ENCODE peak calls at places on chromosomes 6 and 20, in seven cellular contexts. N is thyroid gland, B is hepatocyte, A is A673, L is ascending aorta, S is HCT116, K is PC-9. R is an unnamed sample. For H3K27me3, the result is how much of the 10 kb centered on the place peaks cover.

GRCh38 chr6:159252955-159253508 is 83.8 kb downstream of the FNDC1 start:
- DNase-seq in N (peak), B (peak), A (peak), L (no peak), S (peak), K (no peak), R (no peak)

GRCh38 chr20:7470912-7471311 is 469.3 kb downstream of the HAO1 start:
- DNase-seq in N (no peak), B (no peak), A (no peak), L (no peak), S (no peak), K (no peak), R (no peak)

GRCh38 chr6:170180671-170181337 is 110.1 kb downstream of the DLL1 start:
- DNase-seq in N (no peak), B (no peak), A (no peak), L (no peak), S (no peak), K (no peak), R (no peak)

GRCh38 chr6:45187841-45188240 is 140.3 kb upstream of the RUNX2 start:
- DNase-seq in N (no peak), B (no peak), A (no peak), L (no peak), S (no peak), K (no peak), R (no peak)

GRCh38 chr6:84197708-84198107 is 29.7 kb downstream of the CEP162 start:
- DNase-seq in N (no peak), B (no peak), A (no peak), L (no peak), S (no peak), K (no peak), R (no peak)

GRCh38 chr20:50957798-50958732 is at the start of gene DPM1:
- DNase-seq in N (peak), B (peak), A (peak), L (peak), S (no peak), K (peak), R (peak)

GRCh38 chr6:36677059-36677749 is 1.3 kb upstream of the CDKN1A start:
- DNase-seq in N (no peak), B (no peak), A (no peak), L (no peak), S (no peak), K (no peak), R (no peak)

GRCh38 chr20:63089051-63089907 is 82.5 kb upstream of the BHLHE23 start:
- DNase-seq in N (no peak), B (no peak), A (no peak), L (peak), S (no peak), K (peak), R (no peak)

GRCh38 chr6:1766663-1767062 is 156.9 kb downstream of the FOXC1 start:
- DNase-seq in N (peak), B (no peak), A (no peak), L (no peak), S (no peak), K (peak), R (no peak)

GRCh38 chr6:28226460-28226859 is 1.4 kb downstream of the ZSCAN9 start:
- DNase-seq in N (no peak), B (no peak), A (no peak), L (no peak), S (no peak), K (no peak), R (no peak)

GRCh38 chr6:121691126-121691540 is 255.7 kb downstream of the GJA1 start:
- DNase-seq in N (no peak), B (no peak), A (no peak), L (no peak), S (no peak), K (no peak), R (no peak)

GRCh38 chr6:33029297-33030184 is 20.1 kb upstream of the HLA-DOA start:
- DNase-seq in N (peak), B (no peak), A (no peak), L (no peak), S (no peak), K (no peak), R (no peak)

GRCh38 chr6:101686653-101687052 is 293.1 kb downstream of the GRIK2 start:
- DNase-seq in N (no peak), B (no peak), A (no peak), L (no peak), S (no peak), K (no peak), R (no peak)

GRCh38 chr6:170363255-170363654 is 56.7 kb downstream of the FAM120B start:
- DNase-seq in N (no peak), B (no peak), A (no peak), L (no peak), S (no peak), K (no peak), R (no peak)

GRCh38 chr6:7138921-7139358 is 31.2 kb downstream of the RREB1 start:
- DNase-seq in N (peak), B (peak), A (no peak), L (no peak), S (peak), K (no peak), R (no peak)

GRCh38 chr6:127786109-127786508 is 114.7 kb downstream of the THEMIS start:
- DNase-seq in N (no peak), B (no peak), A (no peak), L (no peak), S (no peak), K (no peak), R (no peak)

GRCh38 chr20:47724398-47724797 is 60.9 kb downstream of the SULF2 start:
- DNase-seq in N (no peak), B (no peak), A (no peak), L (no peak), S (no peak), K (no peak), R (no peak)

GRCh38 chr20:10707070-10707469 is 33.3 kb upstream of the JAG1 start:
- DNase-seq in N (no peak), B (no peak), A (no peak), L (no peak), S (no peak), K (no peak), R (no peak)

GRCh38 chr20:51220293-51220706 is 197.4 kb upstream of the KCNG1 start:
- DNase-seq in N (peak), B (peak), A (peak), L (peak), S (no peak), K (peak), R (no peak)

GRCh38 chr6:149053848-149054558 is 263.5 kb upstream of the TAB2 start:
- DNase-seq in N (no peak), B (no peak), A (no peak), L (no peak), S (no peak), K (no peak), R (no peak)

GRCh38 chr20:62688855-62689460 is 19.7 kb upstream of the NTSR1 start:
- DNase-seq in N (no peak), B (no peak), A (peak), L (no peak), S (no peak), K (no peak), R (no peak)

GRCh38 chr6:154448448-154449096 is 61.9 kb downstream of the CNKSR3 start:
- DNase-seq in N (no peak), B (peak), A (peak), L (peak), S (no peak), K (no peak), R (no peak)

GRCh38 chr20:42987376-42988114 is 202.2 kb downstream of the PTPRT start:
- DNase-seq in N (no peak), B (no peak), A (no peak), L (no peak), S (no peak), K (no peak), R (no peak)

GRCh38 chr6:29755295-29755871 is 32.1 kb downstream of the HLA-F start:
- DNase-seq in N (no peak), B (no peak), A (no peak), L (peak), S (no peak), K (no peak), R (no peak)

GRCh38 chr6:138428943-138429616 is 25.1 kb downstream of the HEBP2 start:
- DNase-seq in N (no peak), B (peak), A (peak), L (no peak), S (peak), K (no peak), R (peak)

GRCh38 chr6:16409531-16410441 is 171.4 kb downstream of the GMPR start:
- DNase-seq in N (peak), B (peak), A (peak), L (peak), S (peak), K (no peak), R (no peak)

GRCh38 chr6:113120214-113120576 is 737.0 kb upstream of the MARCKS start:
- DNase-seq in N (no peak), B (peak), A (peak), L (no peak), S (peak), K (peak), R (peak)

GRCh38 chr6:73722318-73723060 is 26.5 kb downstream of the CD109 start:
- DNase-seq in N (no peak), B (no peak), A (no peak), L (no peak), S (no peak), K (no peak), R (peak)

GRCh38 chr6:36347635-36348034 is 10.9 kb upstream of the BNIP5 start:
- DNase-seq in N (no peak), B (peak), A (no peak), L (no peak), S (no peak), K (no peak), R (no peak)

GRCh38 chr20:41308726-41309413 is 8.7 kb downstream of the ZHX3 start:
- DNase-seq in N (no peak), B (no peak), A (no peak), L (no peak), S (no peak), K (no peak), R (no peak)

GRCh38 chr6:91198588-91199255 is 611.9 kb upstream of the MAP3K7 start:
- DNase-seq in N (no peak), B (no peak), A (peak), L (no peak), S (no peak), K (no peak), R (no peak)

GRCh38 chr6:118886641-118887040 is 7.3 kb upstream of the ASF1A start:
- DNase-seq in N (peak), B (no peak), A (no peak), L (no peak), S (no peak), K (no peak), R (no peak)

GRCh38 chr20:49854190-49854875 is 41.7 kb downstream of the SLC9A8 start:
- DNase-seq in N (no peak), B (no peak), A (no peak), L (no peak), S (no peak), K (no peak), R (no peak)

GRCh38 chr6:129701721-129702455 is 8.1 kb downstream of the ARHGAP18 start:
- DNase-seq in N (no peak), B (no peak), A (no peak), L (no peak), S (no peak), K (no peak), R (no peak)

GRCh38 chr6:122833229-122833556 is 44.1 kb downstream of the SMPDL3A start:
- DNase-seq in N (no peak), B (no peak), A (no peak), L (no peak), S (no peak), K (no peak), R (no peak)

GRCh38 chr6:113511100-113511499 is 346.0 kb upstream of the MARCKS start:
- DNase-seq in N (no peak), B (no peak), A (no peak), L (no peak), S (no peak), K (no peak), R (no peak)

GRCh38 chr6:160293844-160294243 is 35.2 kb upstream of the SLC22A2 start:
- DNase-seq in N (peak), B (peak), A (no peak), L (no peak), S (no peak), K (no peak), R (no peak)

GRCh38 chr20:24480523-24480922 is 11.1 kb downstream of the SYNDIG1 start:
- DNase-seq in N (no peak), B (no peak), A (no peak), L (no peak), S (no peak), K (no peak), R (no peak)
- TF ChIP-seq CTCF in N (no peak), B (no peak), A (no peak), L (no peak), S (no peak), K (no peak), R (no peak)

GRCh38 chr6:53986165-53986720 is 125.0 kb upstream of the MLIP start:
- DNase-seq in N (peak), B (peak), A (peak), L (no peak), S (peak), K (peak), R (no peak)
- H3K4me3 ChIP-seq in N (no peak), B (no peak), A (no peak), L (no peak), S (no peak), K (no peak), R (no peak)

GRCh38 chr20:3088031-3088430 is 3.5 kb upstream of the AVP start:
- DNase-seq in N (no peak), B (no peak), A (no peak), L (no peak), S (no peak), K (no peak), R (no peak)
- H3K27me3 ChIP-seq in N (under half), B (under half), A (under half), L (under half), S (under half), K (under half), R (under half)

DNA sequence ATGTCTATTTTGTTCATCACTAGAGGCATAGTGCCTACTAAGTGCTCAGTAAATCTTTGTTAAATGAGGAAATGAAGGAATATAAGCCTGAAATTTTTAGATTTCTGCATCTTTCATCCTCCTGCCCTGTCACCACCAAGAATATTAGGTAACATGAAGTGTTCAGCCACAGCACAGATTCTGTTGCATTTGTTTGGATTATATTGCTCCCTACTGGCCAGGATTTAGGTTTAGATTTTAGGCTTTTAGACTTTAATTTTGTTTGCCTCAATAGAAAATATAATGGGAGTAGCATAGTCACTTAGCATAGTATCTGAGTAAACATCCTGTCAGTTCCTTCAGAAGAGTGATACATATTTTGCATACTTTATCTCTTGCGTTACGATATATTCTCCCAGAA is 14.2 kb downstream of the FARS2 start:
- DNase-seq in N (no peak), B (no peak), A (no peak), L (no peak), S (no peak), K (no peak), R (no peak)
- TF ChIP-seq CTCF in N (no peak), B (no peak), A (peak), L (no peak), S (no peak), K (no peak), R (no peak)

DNA sequence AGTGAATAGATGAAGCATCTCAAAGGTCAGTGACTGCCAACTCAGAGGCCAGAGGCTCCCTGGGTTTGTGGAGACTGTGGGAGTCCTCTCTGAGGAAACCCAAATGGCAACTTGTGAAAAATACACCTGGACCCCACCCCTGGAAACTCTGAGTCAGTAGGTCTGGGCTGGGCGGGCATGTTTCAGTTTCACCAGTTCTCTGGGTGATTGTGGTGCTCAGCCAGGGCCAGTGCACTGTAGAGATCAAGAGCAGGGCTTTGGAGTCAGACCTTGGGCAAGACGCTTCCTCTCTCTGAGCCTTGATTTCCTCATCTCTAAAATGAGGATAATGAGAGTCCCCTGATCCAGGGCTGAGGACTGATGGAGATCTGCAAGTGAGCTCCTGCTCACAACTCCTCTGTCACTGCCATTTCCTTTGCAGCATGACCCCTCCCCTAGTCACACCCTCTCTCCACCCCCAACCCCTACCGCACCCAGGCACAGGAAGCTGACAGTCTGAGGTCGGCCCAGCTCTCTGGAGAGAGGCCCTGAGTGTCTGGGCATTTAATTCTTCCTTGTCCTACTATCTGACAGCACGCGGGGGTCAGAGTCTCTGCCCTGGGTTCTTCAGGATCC is 5.1 kb downstream of the DEF6 start:
- DNase-seq in N (no peak), B (peak), A (no peak), L (no peak), S (peak), K (peak), R (no peak)
- H3K4me3 ChIP-seq in N (no peak), B (no peak), A (no peak), L (no peak), S (peak), K (no peak), R (no peak)

GRCh38 chr6:168960557-168960956 is 293.1 kb downstream of the THBS2 start:
- DNase-seq in N (no peak), B (no peak), A (no peak), L (no peak), S (no peak), K (no peak), R (no peak)
- H3K27me3 ChIP-seq in N (under half), B (under half), A (under half), L (under half), S (under half), K (half or more), R (under half)

R was measured in kidney epithelial cell.